ENCODE peak calls at places on chromosomes 2 and 18, in nine cellular contexts. T is transverse colon; K is cardiac muscle cell; N is adrenal gland; B is fibroblast of pulmonary artery; P is spleen; V is naive thymus-derived CD4-positive, alpha-beta T cell; F is body of pancreas; M is CD8-positive, alpha-beta T cell. C is an unnamed sample.

GRCh38 chr18:76691800-76692199 is 130.6 kb upstream of the ZNF236 start:
- DNase-seq in T (no peak), K (no peak), N (no peak), B (peak; percentile 26), P (no peak), V (no peak), F (no peak), M (no peak), C (no peak)

GRCh38 chr2:235694721-235695601 is 201.1 kb downstream of the AGAP1 start:
- DNase-seq in T (no peak), K (peak; percentile 32), N (no peak), B (no peak), P (no peak), V (no peak), F (no peak), M (no peak), C (no peak)

GRCh38 chr18:68925268-68925667 is 127.4 kb downstream of the CCDC102B start:
- DNase-seq in T (no peak), K (peak; percentile 46), N (no peak), B (peak; percentile 11), P (no peak), V (no peak), F (no peak), M (no peak), C (no peak)

GRCh38 chr2:234204480-234204879 is 154.0 kb downstream of the SPP2 start:
- DNase-seq in T (no peak), K (no peak), N (no peak), B (peak; percentile 14), P (no peak), V (no peak), F (no peak), M (no peak), C (no peak)

GRCh38 chr2:240339411-240340360 is 95.8 kb upstream of the GPC1 start:
- DNase-seq in T (no peak), K (no peak), N (no peak), B (no peak), P (no peak), V (no peak), F (no peak), M (no peak), C (no peak)

GRCh38 chr2:130829020-130829419 is 7.7 kb upstream of the ARHGEF4 start:
- DNase-seq in T (no peak), K (no peak), N (no peak), B (no peak), P (peak; percentile 57), V (no peak), F (no peak), M (no peak), C (no peak)

GRCh38 chr18:12420831-12421421 is 13.2 kb downstream of the PRELID3A start:
- DNase-seq in T (no peak), K (peak; percentile 46), N (no peak), B (no peak), P (no peak), V (no peak), F (no peak), M (no peak), C (no peak)

GRCh38 chr2:124034265-124034664 is 9.2 kb downstream of the CNTNAP5 start:
- DNase-seq in T (no peak), K (no peak), N (no peak), B (no peak), P (no peak), V (no peak), F (no peak), M (no peak), C (no peak)

GRCh38 chr2:11552260-11552638 is 18.4 kb downstream of the GREB1 start:
- DNase-seq in T (no peak), K (no peak), N (no peak), B (no peak), P (peak; percentile 27), V (no peak), F (no peak), M (no peak), C (no peak)

GRCh38 chr2:183124957-183125255 is 663 bp downstream of the NUP35 start:
- DNase-seq in T (no peak), K (no peak), N (no peak), B (no peak), P (no peak), V (no peak), F (no peak), M (no peak), C (no peak)

GRCh38 chr2:183125659-183126341 is 1.6 kb downstream of the NUP35 start:
- DNase-seq in T (no peak), K (no peak), N (no peak), B (no peak), P (no peak), V (no peak), F (no peak), M (no peak), C (no peak)

GRCh38 chr2:183124222-183124956 is at the start of gene NUP35:
- DNase-seq in T (peak; percentile 89), K (peak; percentile 94), N (peak; percentile 92), B (peak; percentile 95), P (peak; percentile 92), V (peak; percentile 80), F (peak; percentile 87), M (peak; percentile 70), C (peak; percentile 63)

GRCh38 chr2:183123117-183123958 is 905 bp upstream of the NUP35 start:
- DNase-seq in T (no peak), K (no peak), N (no peak), B (no peak), P (no peak), V (no peak), F (no peak), M (no peak), C (no peak)

GRCh38 chr2:183123959-183124221 is 353 bp upstream of the NUP35 start:
- DNase-seq in T (no peak), K (no peak), N (no peak), B (no peak), P (no peak), V (no peak), F (no peak), M (no peak), C (no peak)
- H3K4me3 ChIP-seq in T (peak overlapping the region; percentile 70), K (peak overlapping the region; percentile 63), N (peak overlapping the region; percentile 84), B (peak overlapping the region; percentile 95), P (peak overlapping the region; percentile 85), V (peak overlapping the region; percentile 96), F (peak overlapping the region; percentile 38), M (peak overlapping the region; percentile 88), C (peak overlapping the region; percentile 96)

DNA sequence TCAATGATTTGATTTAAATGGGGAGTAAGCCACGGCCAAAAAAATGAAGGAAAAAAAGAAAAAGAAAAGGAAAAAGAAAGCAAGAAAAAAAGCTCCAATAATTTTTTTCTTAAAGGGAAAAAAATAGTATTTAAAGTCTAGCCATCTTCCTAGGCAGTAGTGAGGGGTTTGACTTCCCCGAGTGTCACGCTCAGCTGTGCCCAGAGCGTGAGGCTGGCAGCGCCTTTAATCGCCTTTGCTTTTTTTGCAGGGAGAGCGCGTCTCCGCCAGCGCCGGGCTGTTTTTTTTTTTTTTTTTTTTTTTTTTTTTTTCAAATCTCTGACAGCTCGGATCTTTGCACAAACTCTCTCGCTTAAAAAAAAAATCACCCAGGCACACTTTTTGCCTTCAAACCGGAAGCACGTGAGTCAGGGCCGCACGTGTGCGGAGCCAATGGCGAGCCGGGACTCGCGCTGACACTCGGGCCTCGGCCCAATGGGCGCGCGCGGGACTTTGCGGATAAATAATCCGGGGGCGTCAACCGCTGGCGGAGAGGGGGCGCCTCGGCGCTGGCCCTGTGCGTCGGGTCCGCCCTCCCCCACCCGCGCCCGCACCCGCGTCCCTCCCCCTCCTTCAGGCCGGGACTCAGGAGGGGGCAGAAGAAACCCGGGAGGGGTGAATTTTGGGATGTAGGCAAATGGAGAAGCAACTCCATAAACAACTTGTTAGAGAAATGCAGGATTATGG is at the start of gene EN1:
- DNase-seq in T (no peak), K (peak; percentile 69), N (no peak), B (peak; percentile 48), P (no peak), V (no peak), F (no peak), M (no peak), C (peak; percentile 74)
- H3K4me3 ChIP-seq in T (no peak within 1 kb of the TSS), K (peak within 1 kb of the TSS; percentile 27), N (peak within 1 kb of the TSS; percentile 53), B (peak within 1 kb of the TSS; percentile 20), P (no peak within 1 kb of the TSS), V (no peak within 1 kb of the TSS), F (no peak within 1 kb of the TSS), M (no peak within 1 kb of the TSS), C (peak within 1 kb of the TSS; percentile 63)

GRCh38 chr2:790081-790480 is 112.9 kb upstream of the TMEM18 start:
- DNase-seq in T (no peak), K (no peak), N (no peak), B (no peak), P (no peak), V (no peak), F (no peak), M (no peak), C (no peak)

GRCh38 chr2:793236-793635 is 116.0 kb upstream of the TMEM18 start:
- DNase-seq in T (no peak), K (no peak), N (no peak), B (no peak), P (no peak), V (no peak), F (no peak), M (no peak), C (no peak)

GRCh38 chr2:794554-795244 is 117.5 kb upstream of the TMEM18 start:
- DNase-seq in T (no peak), K (no peak), N (no peak), B (no peak), P (no peak), V (no peak), F (no peak), M (no peak), C (peak; percentile 23)

GRCh38 chr2:790634-791245 is 113.5 kb upstream of the TMEM18 start:
- DNase-seq in T (no peak), K (no peak), N (no peak), B (no peak), P (no peak), V (no peak), F (no peak), M (no peak), C (no peak)

DNA sequence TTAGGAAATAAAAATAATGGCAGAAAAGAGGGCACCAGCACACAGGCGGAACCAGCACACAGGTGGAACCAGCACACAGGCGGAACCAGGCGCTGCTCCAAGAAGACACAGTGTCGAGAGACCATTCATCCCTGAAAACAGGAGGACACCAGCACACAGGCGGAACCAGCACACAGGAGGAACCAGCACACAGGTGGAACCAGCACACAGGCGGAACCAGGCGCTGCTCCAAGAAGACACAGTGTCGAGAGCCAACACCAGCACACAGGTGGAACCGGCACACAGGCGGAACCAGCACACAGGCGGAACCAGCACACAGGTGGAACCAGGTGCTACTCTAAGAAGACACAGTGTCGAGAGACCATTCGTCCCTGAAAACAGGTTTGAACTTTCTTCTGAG is 115.5 kb upstream of the TMEM18 start:
- DNase-seq in T (no peak), K (no peak), N (no peak), B (no peak), P (no peak), V (no peak), F (no peak), M (no peak), C (no peak)
- H3K4me3 ChIP-seq in T (no peak overlapping the region), K (no peak overlapping the region), N (no peak overlapping the region), B (no peak overlapping the region), P (no peak overlapping the region), V (no peak overlapping the region), F (no peak overlapping the region), M (no peak overlapping the region), C (no peak overlapping the region)

DNA sequence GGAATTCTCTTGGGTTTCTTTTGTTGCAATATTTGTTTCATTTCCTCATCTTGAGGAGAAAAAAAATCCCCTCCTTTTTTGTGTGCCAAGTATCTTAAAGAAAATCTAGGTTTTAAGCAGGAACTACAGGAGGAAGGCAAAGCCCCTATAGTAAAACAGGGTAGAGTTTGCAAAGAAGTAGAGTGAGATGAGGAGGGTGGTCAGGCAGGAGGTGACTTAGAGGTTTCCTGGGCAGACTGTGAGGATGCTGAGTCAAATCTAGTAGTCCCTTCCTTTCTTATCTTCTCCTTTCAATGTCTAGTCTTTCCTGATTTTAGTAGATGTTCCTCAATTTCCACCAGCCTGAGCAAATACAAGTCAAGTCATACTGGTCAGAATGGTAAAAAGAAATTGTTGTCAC is 222.5 kb downstream of the PMAIP1 start:
- DNase-seq in T (no peak), K (no peak), N (no peak), B (no peak), P (no peak), V (no peak), F (no peak), M (no peak), C (no peak)
- H3K4me3 ChIP-seq in T (no peak overlapping the region), K (no peak overlapping the region), N (no peak overlapping the region), B (no peak overlapping the region), P (no peak overlapping the region), V (no peak overlapping the region), F (no peak overlapping the region), M (no peak overlapping the region), C (no peak overlapping the region)